ENCODE peak calls at places on chromosomes 2 and 18, in six cellular contexts. S is ascending aorta, K is thoracic aorta, J is transverse colon, F is coronary artery, A is heart left ventricle. I is an unnamed sample.
A peak's percentile ranks its signal among the peaks of the same experiment; 100 is the strongest.

GRCh38 chr2:73156539-73157124 is 43.9 kb upstream of the RAB11FIP5 start:
- DNase-seq in S (no peak), K (no peak), A (peak; percentile 77), J (peak; percentile 56), F (no peak), I (no peak)

GRCh38 chr18:74679679-74680076 is 82.0 kb downstream of the ZNF407 start:
- DNase-seq in F (no peak), A (no peak), K (no peak), J (no peak), S (no peak), I (no peak)

GRCh38 chr2:187461294-187462261 is 13.5 kb upstream of the CALCRL start:
- DNase-seq in F (no peak), A (no peak), S (no peak), J (no peak), K (no peak), I (peak; percentile 62)

GRCh38 chr2:211258646-211259335 is 702.4 kb downstream of the CPS1 start:
- DNase-seq in A (no peak), S (no peak), K (no peak), F (no peak), J (no peak), I (no peak)

GRCh38 chr2:206031162-206031784 is 54.7 kb downstream of the INO80D start:
- DNase-seq in K (no peak), A (no peak), J (no peak), S (no peak), F (no peak), I (no peak)

GRCh38 chr2:8457092-8457481 is 224.8 kb upstream of the ID2 start:
- DNase-seq in F (no peak), K (no peak), S (no peak), A (peak; percentile 62), J (peak; percentile 83), I (peak; percentile 65)

GRCh38 chr2:21443494-21444105 is 319.8 kb downstream of the TDRD15 start:
- DNase-seq in A (no peak), K (no peak), J (no peak), S (no peak), F (no peak), I (no peak)

GRCh38 chr2:48412409-48413259 is 117.3 kb upstream of the STON1 start:
- DNase-seq in F (no peak), K (no peak), J (no peak), A (no peak), S (no peak), I (no peak)

GRCh38 chr2:235698028-235698427 is 204.2 kb downstream of the AGAP1 start:
- DNase-seq in J (no peak), A (no peak), S (no peak), F (no peak), K (no peak), I (no peak)

GRCh38 chr2:56199492-56199891 is 15.7 kb downstream of the CCDC85A start:
- DNase-seq in K (no peak), S (no peak), A (no peak), J (no peak), F (no peak), I (no peak)

GRCh38 chr2:234472155-234472554 is 24.7 kb downstream of the ARL4C start:
- DNase-seq in J (no peak), K (no peak), A (no peak), F (no peak), S (no peak), I (no peak)

GRCh38 chr2:210713122-210713521 is 156.7 kb downstream of the CPS1 start:
- DNase-seq in J (no peak), A (no peak), S (no peak), K (no peak), F (no peak), I (no peak)

GRCh38 chr2:16223071-16223470 is 282.7 kb downstream of the MYCN start:
- DNase-seq in K (no peak), J (no peak), S (no peak), A (no peak), F (no peak), I (no peak)

GRCh38 chr2:235045336-235045972 is 93.6 kb downstream of the SH3BP4 start:
- DNase-seq in J (no peak), K (no peak), A (no peak), S (no peak), F (no peak), I (no peak)

GRCh38 chr18:49694402-49694801 is 118.9 kb downstream of the ACAA2 start:
- DNase-seq in A (no peak), F (no peak), J (no peak), K (no peak), S (no peak), I (peak; percentile 59)

GRCh38 chr2:241984658-241985057 is 115.1 kb downstream of the RTP5 start:
- DNase-seq in A (no peak), F (peak; percentile 38), S (no peak), K (no peak), J (no peak), I (no peak)

GRCh38 chr18:26422472-26423162 is 125.7 kb downstream of the KCTD1 start:
- DNase-seq in S (no peak), J (no peak), A (no peak), K (no peak), F (no peak), I (no peak)

GRCh38 chr2:23925702-23926288 is 1.1 kb downstream of the ATAD2B start:
- DNase-seq in F (no peak), J (peak; percentile 73), K (peak; percentile 4), S (no peak), A (peak; percentile 61), I (no peak)

GRCh38 chr2:195632852-195633572 is 24.0 kb upstream of the SLC39A10 start:
- DNase-seq in K (no peak), A (no peak), J (no peak), S (no peak), F (no peak), I (no peak)

GRCh38 chr2:28390857-28391563 is 1.6 kb upstream of the FOSL2 start:
- DNase-seq in F (peak; percentile 95), J (peak; percentile 88), S (peak; percentile 50), A (peak; percentile 92), K (no peak), I (peak; percentile 80)

GRCh38 chr2:235936493-235936892 is 231.7 kb downstream of the GBX2 start:
- DNase-seq in S (no peak), A (no peak), K (no peak), J (no peak), F (peak; percentile 1), I (no peak)

GRCh38 chr2:159521272-159521671 is 95.1 kb downstream of the BAZ2B start:
- DNase-seq in F (no peak), J (no peak), S (no peak), K (no peak), A (no peak), I (no peak)

GRCh38 chr2:159516241-159516758 is 100.0 kb downstream of the BAZ2B start:
- DNase-seq in S (no peak), J (peak; percentile 23), K (no peak), F (no peak), A (no peak), I (peak; percentile 23)

GRCh38 chr2:159518321-159519005 is 97.9 kb downstream of the BAZ2B start:
- DNase-seq in F (no peak), K (no peak), S (no peak), J (no peak), A (no peak), I (no peak)

GRCh38 chr2:159513745-159514144 is 102.6 kb downstream of the BAZ2B start:
- DNase-seq in K (no peak), J (no peak), F (no peak), S (no peak), A (no peak), I (no peak)

GRCh38 chr2:159515482-159515881 is 100.9 kb downstream of the BAZ2B start:
- DNase-seq in J (no peak), S (no peak), K (no peak), F (no peak), A (no peak), I (no peak)
- H3K4me3 ChIP-seq in J (peak overlapping the region; percentile 30), S (peak overlapping the region; percentile 55), K (peak overlapping the region; percentile 67), F (no peak overlapping the region), A (peak overlapping the region; percentile 53), I (no peak overlapping the region)

GRCh38 chr2:115364078-115364477 is 921.6 kb downstream of the DPP10 start:
- DNase-seq in J (no peak), S (no peak), F (no peak), K (no peak), A (no peak), I (no peak)
- H3K4me3 ChIP-seq in J (no peak overlapping the region), S (no peak overlapping the region), F (no peak overlapping the region), K (no peak overlapping the region), A (no peak overlapping the region), I (no peak overlapping the region)

GRCh38 chr2:47283687-47284086 is 119.3 kb upstream of the MSH2 start:
- DNase-seq in F (no peak), A (no peak), S (no peak), J (no peak), K (no peak), I (no peak)

GRCh38 chr2:47277987-47278386 is 122.9 kb upstream of the STPG4 start:
- DNase-seq in A (no peak), S (no peak), F (no peak), J (no peak), K (no peak), I (no peak)

GRCh38 chr2:47277187-47277586 is 122.1 kb upstream of the STPG4 start:
- DNase-seq in F (no peak), K (no peak), A (no peak), J (no peak), S (no peak), I (no peak)

GRCh38 chr2:47282621-47283272 is 120.2 kb upstream of the MSH2 start:
- DNase-seq in J (no peak), A (no peak), S (no peak), F (no peak), K (no peak), I (peak; percentile 75)
- H3K4me3 ChIP-seq in J (no peak overlapping the region), A (no peak overlapping the region), S (no peak overlapping the region), F (no peak overlapping the region), K (no peak overlapping the region), I (no peak overlapping the region)

GRCh38 chr2:157443795-157444642 is at the start of gene CYTIP:
- DNase-seq in A (peak; percentile 52), K (no peak), S (no peak), F (no peak), J (peak; percentile 65), I (no peak)

GRCh38 chr2:157442136-157442535 is 1.8 kb downstream of the CYTIP start:
- DNase-seq in F (no peak), S (no peak), J (no peak), A (no peak), K (no peak), I (no peak)

GRCh38 chr2:157444643-157445040 is 753 bp upstream of the CYTIP start:
- DNase-seq in S (no peak), K (no peak), J (no peak), A (no peak), F (no peak), I (no peak)

GRCh38 chr2:157442636-157443035 is 1.3 kb downstream of the CYTIP start:
- DNase-seq in S (no peak), K (no peak), F (no peak), J (no peak), A (no peak), I (no peak)

GRCh38 chr2:157443090-157443489 is 799 bp downstream of the CYTIP start:
- DNase-seq in J (no peak), F (no peak), A (no peak), K (no peak), S (no peak), I (no peak)
- H3K4me3 ChIP-seq in J (peak overlapping the region; percentile 28), F (peak overlapping the region; percentile 56), A (peak overlapping the region; percentile 69), K (peak overlapping the region; percentile 66), S (peak overlapping the region; percentile 28), I (no peak overlapping the region)